ENCODE peak calls at places on chromosomes 11 and 22, in five cellular contexts. A, C, H, D and I are unnamed samples.

GRCh38 chr22:39478461-39478860 is 21.6 kb downstream of the MGAT3 start:
- DNase-seq in A (peak), C (no peak), H (no peak), D (no peak), I (no peak)

GRCh38 chr11:106461148-106461547 is 383.7 kb downstream of the AASDHPPT start:
- DNase-seq in A (no peak), C (no peak), H (no peak), D (no peak), I (no peak)

GRCh38 chr11:13767461-13767860 is 99.0 kb downstream of the FAR1 start:
- DNase-seq in A (no peak), C (no peak), H (no peak), D (no peak), I (no peak)

GRCh38 chr11:73185680-73186293 is 32.3 kb upstream of the P2RY2 start:
- DNase-seq in A (no peak), C (no peak), H (no peak), D (no peak), I (no peak)

GRCh38 chr22:26986884-26987283 is 329.5 kb downstream of the MIAT start:
- DNase-seq in A (no peak), C (no peak), H (no peak), D (no peak), I (no peak)

GRCh38 chr22:42947211-42947990 is 67.5 kb downstream of the PACSIN2 start:
- DNase-seq in A (no peak), C (no peak), H (no peak), D (no peak), I (peak)

GRCh38 chr11:83639995-83640758 is 354.0 kb upstream of the CCDC90B start:
- DNase-seq in A (no peak), C (no peak), H (no peak), D (no peak), I (no peak)

GRCh38 chr11:87384078-87384729 is 346.5 kb downstream of the TMEM135 start:
- DNase-seq in A (no peak), C (no peak), H (no peak), D (no peak), I (no peak)

GRCh38 chr11:828501-829115 is 889 bp downstream of the CRACR2B start:
- DNase-seq in A (no peak), C (no peak), H (no peak), D (no peak), I (no peak)

GRCh38 chr22:41256254-41256897 is 15.6 kb upstream of the CHADL start:
- DNase-seq in A (no peak), C (no peak), H (no peak), D (no peak), I (no peak)

GRCh38 chr22:38712496-38713207 is 6.9 kb downstream of the GTPBP1 start:
- DNase-seq in A (no peak), C (no peak), H (no peak), D (no peak), I (no peak)

GRCh38 chr11:47469411-47470179 is 20.7 kb upstream of the RAPSN start:
- DNase-seq in A (no peak), C (no peak), H (no peak), D (no peak), I (no peak)

GRCh38 chr11:74004694-74005615 is 3.9 kb downstream of the UCP3 start:
- DNase-seq in A (peak), C (no peak), H (no peak), D (no peak), I (no peak)

GRCh38 chr11:128735935-128736610 is 42.2 kb downstream of the FLI1 start:
- DNase-seq in A (no peak), C (no peak), H (no peak), D (no peak), I (no peak)

GRCh38 chr11:107733518-107733917 is 21.7 kb upstream of the SLN start:
- DNase-seq in A (no peak), C (no peak), H (no peak), D (peak), I (no peak)

GRCh38 chr11:64763804-64764611 is 4.2 kb upstream of the PYGM start:
- DNase-seq in A (no peak), C (no peak), H (no peak), D (no peak), I (no peak)

GRCh38 chr11:11416502-11416901 is 63.5 kb upstream of the CSNK2A3 start:
- DNase-seq in A (no peak), C (no peak), H (no peak), D (no peak), I (no peak)

GRCh38 chr11:57905439-57905838 is 118.2 kb upstream of the OR9Q1 start:
- DNase-seq in A (no peak), C (no peak), H (no peak), D (no peak), I (no peak)

GRCh38 chr11:72924568-72925190 is 110.5 kb downstream of the ATG16L2 start:
- DNase-seq in A (no peak), C (no peak), H (peak), D (peak), I (peak)

GRCh38 chr11:74288161-74288560 is 23.3 kb downstream of the P4HA3 start:
- DNase-seq in A (no peak), C (no peak), H (no peak), D (no peak), I (no peak)

GRCh38 chr11:132028380-132029240 is 658.2 kb downstream of the NTM start:
- DNase-seq in A (peak), C (no peak), H (peak), D (no peak), I (peak)

GRCh38 chr11:90774727-90775572 is 552.1 kb upstream of the CHORDC1 start:
- DNase-seq in A (no peak), C (peak), H (no peak), D (no peak), I (no peak)

DNA sequence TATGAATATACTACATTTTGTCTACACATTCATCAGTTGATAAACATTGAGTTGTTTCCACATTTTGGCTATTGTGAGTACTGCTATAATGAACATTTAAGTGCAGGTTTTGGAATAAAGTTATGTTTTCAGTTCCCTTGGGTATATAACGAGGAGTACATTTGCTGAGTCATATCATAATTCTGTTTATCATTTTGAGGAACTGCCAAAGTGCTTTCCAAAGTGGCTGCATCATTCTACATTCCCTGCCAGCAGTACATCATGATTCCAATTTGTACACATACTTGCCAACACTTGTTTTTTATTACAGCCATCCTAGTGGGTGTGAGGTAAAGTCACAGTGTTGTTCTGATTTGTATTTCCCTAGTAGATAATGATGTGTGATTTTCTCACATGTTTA is 1458.6 kb upstream of the TENM4 start:
- DNase-seq in A (no peak), C (no peak), H (no peak), D (no peak), I (no peak)
- TF ChIP-seq JUND in A (no peak), C (no peak), H (no peak), D (no peak), I (no peak)

GRCh38 chr11:119589011-119589410 is 140.0 kb downstream of the NECTIN1 start:
- DNase-seq in A (no peak), C (no peak), H (no peak), D (no peak), I (no peak)

GRCh38 chr11:119593346-119593745 is 135.7 kb downstream of the NECTIN1 start:
- DNase-seq in A (no peak), C (no peak), H (no peak), D (no peak), I (no peak)

GRCh38 chr11:119592642-119593041 is 136.4 kb downstream of the NECTIN1 start:
- DNase-seq in A (no peak), C (no peak), H (no peak), D (no peak), I (no peak)

GRCh38 chr11:119591836-119592310 is 137.1 kb downstream of the NECTIN1 start:
- DNase-seq in A (no peak), C (no peak), H (no peak), D (no peak), I (no peak)

DNA sequence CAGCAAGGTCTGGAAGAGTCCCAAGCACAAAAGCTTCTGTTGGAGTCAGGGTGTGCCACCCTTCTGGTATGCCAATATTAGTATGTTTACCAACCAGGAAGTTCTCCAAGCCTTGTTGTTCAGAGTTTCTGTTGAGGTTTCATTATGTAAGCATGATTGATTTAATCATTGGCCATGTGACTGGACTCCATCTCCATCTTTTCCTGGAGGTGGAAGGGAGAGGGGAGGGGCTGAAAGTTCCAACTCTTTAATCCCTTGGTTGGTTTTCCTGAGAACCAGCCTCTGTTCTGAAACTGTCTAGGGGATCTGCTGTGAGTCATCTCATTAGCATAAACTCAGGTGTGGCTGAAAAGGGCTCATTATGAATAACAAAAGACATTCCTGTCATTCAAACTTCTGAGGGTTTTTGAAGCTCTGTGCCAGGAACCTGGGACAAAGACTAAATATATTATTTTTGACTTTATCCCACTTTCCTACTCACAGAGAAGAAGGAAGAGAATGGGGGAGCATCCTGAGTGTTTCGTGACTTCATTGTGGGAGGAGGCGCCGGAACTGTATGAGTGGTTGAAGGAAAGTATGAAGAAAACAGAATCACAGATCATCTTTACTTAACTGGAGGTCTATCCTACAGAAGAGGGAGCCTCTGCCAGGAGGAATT is 138.2 kb downstream of the NECTIN1 start:
- DNase-seq in A (peak), C (no peak), H (no peak), D (no peak), I (no peak)
- TF ChIP-seq GABPA in A (no peak), C (no peak), H (no peak), D (no peak), I (no peak)

DNA sequence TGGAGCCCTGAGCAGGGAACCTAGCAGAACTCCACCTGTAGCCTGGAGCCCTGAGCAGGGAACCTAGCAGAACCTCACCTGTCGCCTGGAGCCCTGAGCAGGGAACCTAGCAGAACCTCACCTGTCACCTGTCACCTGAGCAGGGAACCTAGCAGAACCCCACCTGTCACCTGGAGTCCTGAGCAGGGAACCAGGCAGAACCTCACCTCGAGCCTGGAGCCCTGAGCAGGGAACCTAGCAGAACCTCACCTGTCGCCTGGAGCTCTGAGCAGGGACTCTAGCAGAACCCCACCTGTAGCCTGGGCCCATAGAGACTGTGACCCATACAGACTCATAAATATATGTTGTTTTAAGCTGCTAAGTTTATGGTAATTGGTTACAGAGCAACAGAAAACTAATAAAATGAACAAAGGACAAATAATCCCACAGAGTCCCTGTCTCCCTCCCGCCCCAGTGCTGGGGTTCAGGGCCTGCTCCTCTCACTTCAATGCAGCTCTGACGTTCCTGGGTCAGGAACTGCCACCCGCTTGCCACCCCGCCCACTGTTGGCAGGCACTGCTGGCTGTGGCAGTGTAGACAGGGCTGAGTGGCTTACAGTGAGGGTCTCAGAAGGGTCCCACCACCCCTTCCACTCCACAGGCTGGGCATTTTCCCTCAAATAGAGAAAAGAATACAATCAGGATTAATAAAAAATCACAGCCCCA is 259.1 kb downstream of the TBC1D22A start:
- DNase-seq in A (no peak), C (no peak), H (no peak), D (no peak), I (no peak)
- TF ChIP-seq JUND in A (no peak), C (no peak), H (no peak), D (no peak), I (no peak)

GRCh38 chr22:50150161-50151129 is 20.1 kb upstream of the PANX2 start:
- DNase-seq in A (no peak), C (no peak), H (no peak), D (no peak), I (no peak)

GRCh38 chr22:50146440-50147228 is 23.9 kb upstream of the PANX2 start:
- DNase-seq in A (peak), C (no peak), H (peak), D (no peak), I (peak)

GRCh38 chr22:50151571-50152537 is 18.7 kb upstream of the PANX2 start:
- DNase-seq in A (no peak), C (no peak), H (no peak), D (no peak), I (no peak)

GRCh38 chr22:50148166-50148500 is 22.4 kb upstream of the PANX2 start:
- DNase-seq in A (no peak), C (no peak), H (no peak), D (no peak), I (no peak)

DNA sequence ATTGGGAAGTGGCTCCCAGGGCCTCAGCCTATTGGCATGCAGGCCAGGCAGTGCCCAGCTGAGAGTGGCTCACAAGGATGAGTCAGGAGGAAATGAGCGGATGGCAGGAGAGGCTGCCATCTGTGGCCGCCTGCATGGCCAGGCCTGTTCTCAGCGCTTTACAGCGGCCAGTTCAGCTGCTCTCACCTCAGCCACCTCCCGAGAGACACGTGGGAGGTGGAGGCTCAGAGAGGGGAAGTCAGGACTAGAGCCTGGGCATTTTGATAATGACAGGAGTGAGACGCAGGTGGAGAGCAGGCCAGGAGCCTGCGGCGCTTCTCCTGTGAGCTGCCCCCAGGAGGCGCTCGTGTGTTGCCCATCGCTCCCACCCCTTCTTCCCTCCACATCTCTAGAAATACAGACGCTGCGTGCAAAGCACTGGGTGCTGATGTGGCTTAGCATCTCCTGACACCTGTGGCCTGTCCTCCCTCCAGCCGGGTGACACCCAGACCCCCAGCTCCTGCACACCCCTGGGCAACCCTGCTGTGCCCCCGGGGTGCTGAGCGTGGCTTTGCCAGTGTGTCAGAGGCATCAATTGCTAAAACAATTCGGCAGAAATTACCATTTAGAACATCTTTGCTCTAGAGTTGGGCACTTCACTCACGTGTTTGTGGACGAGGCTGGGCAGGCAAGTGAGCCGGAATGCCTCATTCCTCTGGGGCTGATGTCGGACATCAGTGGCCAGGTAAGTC is 21.4 kb upstream of the PANX2 start:
- DNase-seq in A (peak), C (peak), H (peak), D (peak), I (peak)
- TF ChIP-seq GABPA in A (no peak), C (no peak), H (no peak), D (no peak), I (no peak)

DNA sequence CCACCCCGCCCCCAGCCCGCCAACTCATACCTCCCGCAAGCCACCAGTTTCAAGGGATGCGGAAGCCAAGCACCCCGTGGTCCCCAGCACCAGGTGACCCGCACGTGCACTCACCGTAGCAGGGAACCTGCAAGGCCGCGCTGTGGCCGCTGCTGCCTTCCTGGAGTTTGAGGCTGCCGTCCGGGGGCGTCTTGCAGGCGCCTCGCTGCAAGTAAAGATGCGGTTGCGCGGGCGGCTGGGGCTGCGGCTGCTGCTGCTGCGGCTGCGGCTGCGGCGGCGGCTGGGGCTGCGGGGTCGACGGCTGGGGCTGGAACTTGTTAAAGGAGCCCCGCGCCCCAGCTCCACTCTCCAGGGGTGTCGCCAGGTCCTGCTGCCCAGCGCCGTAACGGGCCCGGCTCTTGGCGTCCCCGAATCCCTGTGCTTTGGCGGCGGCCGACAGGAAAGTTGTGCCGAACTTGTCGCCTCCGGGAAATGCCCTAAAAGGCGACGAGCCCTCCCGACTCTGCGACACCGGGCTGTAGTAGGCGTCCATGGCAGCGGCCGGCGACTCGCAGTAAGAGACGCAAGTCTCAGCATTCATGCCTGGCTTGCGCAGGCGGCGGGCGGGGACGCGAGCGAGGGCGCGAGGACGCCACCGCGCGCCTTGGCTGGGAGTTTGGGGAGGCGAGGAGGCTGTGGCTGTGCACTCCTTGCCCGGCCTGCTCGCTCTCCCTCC is at the start of gene ALX4:
- DNase-seq in A (peak), C (no peak), H (peak), D (no peak), I (no peak)
- TF ChIP-seq JUND in A (no peak), C (no peak), H (no peak), D (no peak), I (no peak)

GRCh38 chr22:48748860-48749554 is 1078.7 kb downstream of the BRD1 start:
- DNase-seq in A (no peak), C (no peak), H (no peak), D (no peak), I (no peak)

GRCh38 chr22:48748113-48748859 is 1079.4 kb downstream of the BRD1 start:
- DNase-seq in A (no peak), C (no peak), H (no peak), D (no peak), I (no peak)

GRCh38 chr22:48744967-48745841 is 1082.5 kb downstream of the BRD1 start:
- DNase-seq in A (no peak), C (no peak), H (no peak), D (no peak), I (no peak)

GRCh38 chr22:48745842-48746788 is 1081.6 kb downstream of the BRD1 start:
- DNase-seq in A (no peak), C (no peak), H (no peak), D (no peak), I (no peak)

GRCh38 chr22:48746789-48747425 is 1080.8 kb downstream of the BRD1 start:
- DNase-seq in A (no peak), C (no peak), H (no peak), D (no peak), I (no peak)
- TF ChIP-seq GABPA in A (no peak), C (no peak), H (no peak), D (no peak), I (no peak)

GRCh38 chr22:35476341-35476740 is 64.3 kb upstream of the RASD2 start:
- DNase-seq in A (no peak), C (no peak), H (no peak), D (no peak), I (no peak)
- TF ChIP-seq JUND in A (no peak), C (no peak), H (no peak), D (no peak), I (no peak)